ENCODE peak calls at places on chromosomes 12 and 14, in six cellular contexts. One of them, this sample, is unnamed.

GRCh38 chr14:86777950-86778602 is 1214.9 kb downstream of the GALC start:
- DNase-seq in activated CD8-positive, alpha-beta memory T cell treated with anti-CD3 and anti-CD28 coated beads for 4 hours: no peak
- DNase-seq in lung microvascular endothelial cell: peak; percentile 11
- DNase-seq in stimulated activated CD8-positive, alpha-beta memory T cell treated with anti-CD3 and anti-CD28 coated beads, Interleukin-2, amount 100 ng/mL, for 1 hour: no peak
- DNase-seq in cerebellar cortex: no peak
- DNase-seq in CD4-positive, alpha-beta T cell: no peak
- DNase-seq in this sample: no peak

GRCh38 chr12:94584370-94584769 is 66.0 kb downstream of the TMCC3 start:
- DNase-seq in activated CD8-positive, alpha-beta memory T cell treated with anti-CD3 and anti-CD28 coated beads for 4 hours: no peak
- DNase-seq in lung microvascular endothelial cell: no peak
- DNase-seq in stimulated activated CD8-positive, alpha-beta memory T cell treated with anti-CD3 and anti-CD28 coated beads, Interleukin-2, amount 100 ng/mL, for 1 hour: no peak
- DNase-seq in cerebellar cortex: no peak
- DNase-seq in CD4-positive, alpha-beta T cell: no peak
- DNase-seq in this sample: no peak

GRCh38 chr12:108846320-108846719 is 11.1 kb downstream of the SSH1 start:
- DNase-seq in activated CD8-positive, alpha-beta memory T cell treated with anti-CD3 and anti-CD28 coated beads for 4 hours: no peak
- DNase-seq in lung microvascular endothelial cell: peak; percentile 34
- DNase-seq in stimulated activated CD8-positive, alpha-beta memory T cell treated with anti-CD3 and anti-CD28 coated beads, Interleukin-2, amount 100 ng/mL, for 1 hour: no peak
- DNase-seq in cerebellar cortex: peak; percentile 97
- DNase-seq in CD4-positive, alpha-beta T cell: no peak
- DNase-seq in this sample: peak; percentile 93

GRCh38 chr14:23177181-23177580 is 6.3 kb downstream of the SLC7A8 start:
- DNase-seq in activated CD8-positive, alpha-beta memory T cell treated with anti-CD3 and anti-CD28 coated beads for 4 hours: no peak
- DNase-seq in lung microvascular endothelial cell: no peak
- DNase-seq in stimulated activated CD8-positive, alpha-beta memory T cell treated with anti-CD3 and anti-CD28 coated beads, Interleukin-2, amount 100 ng/mL, for 1 hour: no peak
- DNase-seq in cerebellar cortex: peak; percentile 72
- DNase-seq in CD4-positive, alpha-beta T cell: no peak
- DNase-seq in this sample: no peak

GRCh38 chr14:105199093-105199492 is 18.0 kb upstream of the NUDT14 start:
- DNase-seq in activated CD8-positive, alpha-beta memory T cell treated with anti-CD3 and anti-CD28 coated beads for 4 hours: no peak
- DNase-seq in lung microvascular endothelial cell: peak; percentile 91
- DNase-seq in stimulated activated CD8-positive, alpha-beta memory T cell treated with anti-CD3 and anti-CD28 coated beads, Interleukin-2, amount 100 ng/mL, for 1 hour: no peak
- DNase-seq in cerebellar cortex: no peak
- DNase-seq in CD4-positive, alpha-beta T cell: no peak
- DNase-seq in this sample: no peak

GRCh38 chr14:26917086-26917485 is 319.3 kb upstream of the NOVA1 start:
- DNase-seq in activated CD8-positive, alpha-beta memory T cell treated with anti-CD3 and anti-CD28 coated beads for 4 hours: no peak
- DNase-seq in lung microvascular endothelial cell: peak; percentile 39
- DNase-seq in stimulated activated CD8-positive, alpha-beta memory T cell treated with anti-CD3 and anti-CD28 coated beads, Interleukin-2, amount 100 ng/mL, for 1 hour: no peak
- DNase-seq in cerebellar cortex: no peak
- DNase-seq in CD4-positive, alpha-beta T cell: no peak
- DNase-seq in this sample: no peak

GRCh38 chr12:1398673-1399072 is 195.7 kb downstream of the FBXL14 start:
- DNase-seq in activated CD8-positive, alpha-beta memory T cell treated with anti-CD3 and anti-CD28 coated beads for 4 hours: no peak
- DNase-seq in lung microvascular endothelial cell: no peak
- DNase-seq in stimulated activated CD8-positive, alpha-beta memory T cell treated with anti-CD3 and anti-CD28 coated beads, Interleukin-2, amount 100 ng/mL, for 1 hour: no peak
- DNase-seq in cerebellar cortex: no peak
- DNase-seq in CD4-positive, alpha-beta T cell: no peak
- DNase-seq in this sample: no peak

GRCh38 chr12:98213556-98213955 is 301.8 kb upstream of the TMPO start:
- DNase-seq in activated CD8-positive, alpha-beta memory T cell treated with anti-CD3 and anti-CD28 coated beads for 4 hours: no peak
- DNase-seq in lung microvascular endothelial cell: no peak
- DNase-seq in stimulated activated CD8-positive, alpha-beta memory T cell treated with anti-CD3 and anti-CD28 coated beads, Interleukin-2, amount 100 ng/mL, for 1 hour: no peak
- DNase-seq in cerebellar cortex: no peak
- DNase-seq in CD4-positive, alpha-beta T cell: no peak
- DNase-seq in this sample: no peak

GRCh38 chr12:105235299-105235746 is 651 bp downstream of the APPL2 start:
- DNase-seq in activated CD8-positive, alpha-beta memory T cell treated with anti-CD3 and anti-CD28 coated beads for 4 hours: no peak
- DNase-seq in lung microvascular endothelial cell: peak; percentile 33
- DNase-seq in stimulated activated CD8-positive, alpha-beta memory T cell treated with anti-CD3 and anti-CD28 coated beads, Interleukin-2, amount 100 ng/mL, for 1 hour: no peak
- DNase-seq in cerebellar cortex: peak; percentile 40
- DNase-seq in CD4-positive, alpha-beta T cell: no peak
- DNase-seq in this sample: no peak

GRCh38 chr14:24993631-24994030 is 56.3 kb downstream of the STXBP6 start:
- DNase-seq in activated CD8-positive, alpha-beta memory T cell treated with anti-CD3 and anti-CD28 coated beads for 4 hours: no peak
- DNase-seq in lung microvascular endothelial cell: no peak
- DNase-seq in stimulated activated CD8-positive, alpha-beta memory T cell treated with anti-CD3 and anti-CD28 coated beads, Interleukin-2, amount 100 ng/mL, for 1 hour: no peak
- DNase-seq in cerebellar cortex: no peak
- DNase-seq in CD4-positive, alpha-beta T cell: no peak
- DNase-seq in this sample: no peak

GRCh38 chr14:81710232-81710845 is 176.7 kb upstream of the SEL1L start:
- DNase-seq in activated CD8-positive, alpha-beta memory T cell treated with anti-CD3 and anti-CD28 coated beads for 4 hours: no peak
- DNase-seq in lung microvascular endothelial cell: peak; percentile 10
- DNase-seq in stimulated activated CD8-positive, alpha-beta memory T cell treated with anti-CD3 and anti-CD28 coated beads, Interleukin-2, amount 100 ng/mL, for 1 hour: no peak
- DNase-seq in cerebellar cortex: peak; percentile 20
- DNase-seq in CD4-positive, alpha-beta T cell: no peak
- DNase-seq in this sample: peak; percentile 78

GRCh38 chr12:66633676-66634075 is 45.2 kb downstream of the GRIP1 start:
- DNase-seq in activated CD8-positive, alpha-beta memory T cell treated with anti-CD3 and anti-CD28 coated beads for 4 hours: no peak
- DNase-seq in lung microvascular endothelial cell: no peak
- DNase-seq in stimulated activated CD8-positive, alpha-beta memory T cell treated with anti-CD3 and anti-CD28 coated beads, Interleukin-2, amount 100 ng/mL, for 1 hour: no peak
- DNase-seq in cerebellar cortex: no peak
- DNase-seq in CD4-positive, alpha-beta T cell: no peak
- DNase-seq in this sample: no peak

GRCh38 chr12:93092559-93092945 is 163.5 kb upstream of the EEA1 start:
- DNase-seq in activated CD8-positive, alpha-beta memory T cell treated with anti-CD3 and anti-CD28 coated beads for 4 hours: no peak
- DNase-seq in lung microvascular endothelial cell: no peak
- DNase-seq in stimulated activated CD8-positive, alpha-beta memory T cell treated with anti-CD3 and anti-CD28 coated beads, Interleukin-2, amount 100 ng/mL, for 1 hour: no peak
- DNase-seq in cerebellar cortex: no peak
- DNase-seq in CD4-positive, alpha-beta T cell: no peak
- DNase-seq in this sample: no peak

GRCh38 chr14:61803755-61804154 is 41.5 kb downstream of the SNAPC1 start:
- DNase-seq in activated CD8-positive, alpha-beta memory T cell treated with anti-CD3 and anti-CD28 coated beads for 4 hours: no peak
- DNase-seq in lung microvascular endothelial cell: no peak
- DNase-seq in stimulated activated CD8-positive, alpha-beta memory T cell treated with anti-CD3 and anti-CD28 coated beads, Interleukin-2, amount 100 ng/mL, for 1 hour: no peak
- DNase-seq in cerebellar cortex: no peak
- DNase-seq in CD4-positive, alpha-beta T cell: no peak
- DNase-seq in this sample: no peak

GRCh38 chr14:54251356-54251755 is 145.5 kb upstream of the CDKN3 start:
- DNase-seq in activated CD8-positive, alpha-beta memory T cell treated with anti-CD3 and anti-CD28 coated beads for 4 hours: no peak
- DNase-seq in lung microvascular endothelial cell: no peak
- DNase-seq in stimulated activated CD8-positive, alpha-beta memory T cell treated with anti-CD3 and anti-CD28 coated beads, Interleukin-2, amount 100 ng/mL, for 1 hour: no peak
- DNase-seq in cerebellar cortex: no peak
- DNase-seq in CD4-positive, alpha-beta T cell: no peak
- DNase-seq in this sample: no peak

GRCh38 chr14:36515896-36516718 is 3.9 kb downstream of the NKX2-1 start:
- DNase-seq in activated CD8-positive, alpha-beta memory T cell treated with anti-CD3 and anti-CD28 coated beads for 4 hours: no peak
- DNase-seq in lung microvascular endothelial cell: no peak
- DNase-seq in stimulated activated CD8-positive, alpha-beta memory T cell treated with anti-CD3 and anti-CD28 coated beads, Interleukin-2, amount 100 ng/mL, for 1 hour: no peak
- DNase-seq in cerebellar cortex: no peak
- DNase-seq in CD4-positive, alpha-beta T cell: no peak
- DNase-seq in this sample: no peak

GRCh38 chr14:63544641-63545234 is 1.6 kb upstream of the PPP2R5E start:
- DNase-seq in activated CD8-positive, alpha-beta memory T cell treated with anti-CD3 and anti-CD28 coated beads for 4 hours: no peak
- DNase-seq in lung microvascular endothelial cell: peak; percentile 81
- DNase-seq in stimulated activated CD8-positive, alpha-beta memory T cell treated with anti-CD3 and anti-CD28 coated beads, Interleukin-2, amount 100 ng/mL, for 1 hour: no peak
- DNase-seq in cerebellar cortex: peak; percentile 42
- DNase-seq in CD4-positive, alpha-beta T cell: no peak
- DNase-seq in this sample: peak; percentile 35

GRCh38 chr12:56720696-56721615 is 4.1 kb downstream of the NACA start:
- DNase-seq in activated CD8-positive, alpha-beta memory T cell treated with anti-CD3 and anti-CD28 coated beads for 4 hours: no peak
- DNase-seq in lung microvascular endothelial cell: no peak
- DNase-seq in stimulated activated CD8-positive, alpha-beta memory T cell treated with anti-CD3 and anti-CD28 coated beads, Interleukin-2, amount 100 ng/mL, for 1 hour: no peak
- DNase-seq in cerebellar cortex: no peak
- DNase-seq in CD4-positive, alpha-beta T cell: no peak
- DNase-seq in this sample: no peak

GRCh38 chr14:64708148-64709004 is 4.2 kb downstream of the PLEKHG3 start:
- DNase-seq in activated CD8-positive, alpha-beta memory T cell treated with anti-CD3 and anti-CD28 coated beads for 4 hours: no peak
- DNase-seq in lung microvascular endothelial cell: no peak
- DNase-seq in stimulated activated CD8-positive, alpha-beta memory T cell treated with anti-CD3 and anti-CD28 coated beads, Interleukin-2, amount 100 ng/mL, for 1 hour: no peak
- DNase-seq in cerebellar cortex: no peak
- DNase-seq in CD4-positive, alpha-beta T cell: no peak
- DNase-seq in this sample: peak; percentile 72